ENCODE peak calls at places on chromosomes 2 and 18, in ten cellular contexts. Q is hepatocyte, P is IMR-90, U is bronchial epithelial cell, N is heart left ventricle, X is GM23248, B is right lobe of liver, D is breast epithelium, S is body of pancreas, M is cardiac muscle cell. C is an unnamed sample. For H3K27me3, the result is how much of the 10 kb centered on the place peaks cover.

GRCh38 chr18:45876131-45876530 is 50.7 kb downstream of the SIGLEC15 start:
- DNase-seq in N (no peak), Q (no peak), U (no peak), S (no peak), B (no peak), P (peak), M (no peak), D (no peak), X (no peak), C (no peak)

GRCh38 chr2:68282814-68283812 is 30.8 kb upstream of the PPP3R1 start:
- DNase-seq in D (no peak), P (peak), B (no peak), Q (peak), N (no peak), S (no peak), X (peak), U (peak), M (peak), C (no peak)

GRCh38 chr2:189076131-189076530 is 102.0 kb downstream of the COL3A1 start:
- DNase-seq in S (no peak), D (no peak), X (no peak), N (no peak), Q (no peak), U (no peak), P (no peak), M (no peak), B (no peak), C (no peak)

GRCh38 chr2:58428286-58428552 is 187.1 kb upstream of the FANCL start:
- DNase-seq in M (peak), B (no peak), U (no peak), S (no peak), P (no peak), D (no peak), N (no peak), Q (no peak), X (peak), C (no peak)

GRCh38 chr2:230418341-230419016 is 2.5 kb downstream of the SP100 start:
- DNase-seq in S (no peak), Q (no peak), X (peak), P (peak), U (peak), B (no peak), D (no peak), N (no peak), M (peak), C (no peak)

GRCh38 chr2:120369250-120369649 is 23.3 kb downstream of the INHBB start:
- DNase-seq in Q (no peak), N (no peak), D (no peak), U (no peak), P (no peak), B (no peak), S (no peak), M (no peak), X (no peak), C (no peak)

GRCh38 chr2:64396001-64396400 is 58.0 kb upstream of the LGALSL start:
- DNase-seq in X (no peak), M (no peak), Q (no peak), B (peak), S (no peak), P (no peak), N (no peak), U (no peak), D (no peak), C (no peak)

GRCh38 chr2:121771976-121772742 is 16.7 kb downstream of the TSN start:
- DNase-seq in X (no peak), M (peak), U (no peak), S (no peak), N (no peak), Q (no peak), P (peak), B (no peak), D (no peak), C (no peak)

GRCh38 chr18:33878213-33878612 is 300.2 kb downstream of the ASXL3 start:
- DNase-seq in Q (no peak), M (no peak), D (no peak), P (no peak), U (no peak), S (no peak), X (no peak), B (no peak), N (no peak), C (no peak)

GRCh38 chr18:9321017-9321452 is 13.5 kb upstream of the TWSG1 start:
- DNase-seq in P (peak), D (no peak), S (no peak), B (no peak), Q (no peak), U (no peak), X (peak), N (no peak), M (peak), C (no peak)

GRCh38 chr2:28009732-28010131 is 119.2 kb downstream of the BABAM2 start:
- DNase-seq in P (peak), U (no peak), S (no peak), X (no peak), D (no peak), N (peak), B (no peak), Q (peak), M (peak), C (no peak)

GRCh38 chr2:85593023-85593422 is 2.5 kb upstream of the RNF181 start:
- DNase-seq in X (no peak), U (no peak), S (peak), N (no peak), D (no peak), P (no peak), M (no peak), B (no peak), Q (no peak), C (no peak)

GRCh38 chr2:138321458-138321857 is 180.1 kb upstream of the SPOPL start:
- DNase-seq in S (peak), B (no peak), M (no peak), D (no peak), Q (no peak), N (no peak), X (no peak), U (no peak), P (no peak), C (no peak)

GRCh38 chr18:38811209-38811608 is 1245.6 kb upstream of the CELF4 start:
- DNase-seq in X (no peak), D (no peak), N (no peak), B (no peak), S (no peak), P (no peak), U (no peak), Q (no peak), M (no peak), C (no peak)
- H3K27me3 ChIP-seq in X (under half), D (under half), N (under half), B (under half), S (under half), P (under half), U (under half), Q (under half), M (under half), C (under half)

DNA sequence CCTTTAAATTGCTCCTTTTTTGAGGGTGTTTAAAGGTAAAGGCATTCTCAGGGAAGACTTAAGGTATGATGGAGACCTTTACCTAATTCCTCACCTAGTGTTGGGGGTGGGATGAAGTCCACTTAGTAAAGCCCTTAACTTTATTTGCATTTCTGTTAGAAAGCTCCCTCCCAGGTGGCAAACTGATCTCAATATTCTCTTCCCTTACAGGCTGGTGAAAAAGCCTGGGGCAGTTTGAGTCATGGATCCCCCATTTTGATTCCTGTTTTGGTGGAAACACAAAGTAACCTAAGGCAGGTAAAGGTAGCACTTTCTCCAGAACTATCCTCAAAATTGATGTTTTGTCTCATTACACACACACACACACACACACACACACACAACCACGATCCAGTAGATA is 33.8 kb upstream of the HNRNPA3 start:
- DNase-seq in M (no peak), B (no peak), N (no peak), D (no peak), S (no peak), P (no peak), X (no peak), Q (no peak), U (no peak), C (no peak)
- H3K27me3 ChIP-seq in M (under half), B (under half), N (under half), D (under half), S (under half), P (under half), X (under half), Q (under half), U (under half), C (under half)

DNA sequence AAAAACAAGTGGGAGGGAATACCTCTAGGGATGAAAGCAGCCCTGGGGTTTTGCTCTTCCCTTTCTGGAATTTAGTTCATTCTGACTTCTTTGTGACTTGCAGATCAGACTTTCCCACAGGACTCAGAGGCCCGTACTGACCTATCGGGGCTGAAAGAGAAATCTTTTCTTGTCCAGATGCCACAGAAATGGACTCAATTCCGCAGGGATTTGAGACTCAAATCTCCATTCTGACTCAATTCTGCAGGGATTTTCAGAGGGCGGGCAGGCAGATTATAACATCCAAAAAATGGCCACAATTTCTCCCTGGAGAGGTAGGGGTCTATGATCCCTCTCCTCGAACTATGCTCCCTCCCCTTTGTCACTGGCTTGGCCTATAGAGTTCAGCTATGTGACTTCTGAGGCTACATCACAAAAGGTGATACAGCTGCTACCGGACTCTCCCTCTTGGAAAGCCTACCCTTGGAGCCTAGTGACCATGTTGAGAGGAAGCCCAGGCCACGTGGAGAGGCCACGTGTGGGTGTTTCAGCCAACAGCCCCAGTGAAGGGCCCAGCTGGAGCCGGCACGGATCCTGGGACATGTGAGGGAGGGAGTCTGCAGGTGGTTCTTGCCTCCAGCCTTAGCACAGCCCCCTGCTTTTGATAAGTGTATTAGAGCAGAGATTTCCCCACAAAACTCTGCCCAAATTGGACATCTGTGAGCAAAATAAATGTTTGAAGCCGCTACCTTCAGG is 4.8 kb upstream of the EFHD1 start:
- DNase-seq in U (no peak), D (no peak), S (no peak), P (no peak), Q (no peak), M (no peak), X (no peak), B (no peak), N (peak), C (no peak)
- H3K27me3 ChIP-seq in U (under half), D (under half), S (under half), P (under half), Q (under half), M (under half), X (half or more), B (under half), N (under half), C (under half)

DNA sequence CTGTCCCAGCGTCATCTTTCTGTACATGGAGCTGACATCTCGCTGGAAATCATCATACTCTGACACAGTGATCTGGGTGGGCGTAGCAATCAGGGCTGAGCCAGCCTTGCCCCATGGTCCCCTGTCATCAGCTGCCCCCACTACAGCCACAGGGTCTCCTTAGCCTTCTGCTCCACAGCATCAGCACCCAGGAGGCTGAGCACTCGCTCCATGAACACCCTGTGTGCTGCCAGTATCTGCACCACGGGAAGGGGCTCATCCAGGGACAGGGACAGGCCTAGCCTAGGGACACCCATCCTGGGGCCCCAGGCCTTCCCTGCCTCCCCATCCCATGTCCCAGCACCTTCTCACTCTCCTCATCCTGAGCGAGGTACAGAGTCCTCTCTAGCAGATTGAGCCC is 11.4 kb downstream of the ALPG start:
- DNase-seq in P (no peak), X (no peak), U (no peak), D (peak), Q (no peak), B (no peak), N (no peak), M (no peak), S (no peak), C (no peak)
- H3K27me3 ChIP-seq in P (half or more), X (half or more), U (under half), D (half or more), Q (half or more), B (under half), N (under half), M (half or more), S (under half), C (under half)